ENCODE peak calls at places on chromosomes 11 and 22, in nine cellular contexts. Z is uterus, G is lower lobe of right lung, H is ovary, D is PC-9, Y is cardiac muscle cell, N is glutamatergic neuron, P is HFFc6, W is GM12865. A is an unnamed sample.

GRCh38 chr22:20424937-20425587 is 12.6 kb downstream of the SCARF2 start:
- DNase-seq in Z (peak), G (no peak), H (no peak), D (no peak), Y (no peak), N (peak), P (no peak), W (no peak), A (no peak)

GRCh38 chr11:106344392-106344791 is 266.9 kb downstream of the AASDHPPT start:
- DNase-seq in Z (no peak), G (no peak), H (no peak), D (no peak), Y (peak), N (no peak), P (peak), W (no peak), A (no peak)

GRCh38 chr11:2103666-2104523 is 35.3 kb downstream of the IGF2 start:
- DNase-seq in Z (peak), G (peak), H (no peak), D (no peak), Y (no peak), N (no peak), P (no peak), W (no peak), A (no peak)

GRCh38 chr11:83528225-83528624 is 242.1 kb upstream of the CCDC90B start:
- DNase-seq in Z (no peak), G (no peak), H (no peak), D (no peak), Y (no peak), N (no peak), P (no peak), W (no peak), A (no peak)

GRCh38 chr11:57303280-57303989 is 21.3 kb downstream of the TNKS1BP1 start:
- DNase-seq in Z (no peak), G (peak), H (no peak), D (no peak), Y (no peak), N (peak), P (no peak), W (no peak), A (no peak)

GRCh38 chr11:73382747-73383146 is 6.5 kb downstream of the RELT start:
- DNase-seq in Z (no peak), G (no peak), H (no peak), D (no peak), Y (no peak), N (no peak), P (no peak), W (no peak), A (no peak)

GRCh38 chr22:19122143-19122751 is at the start of gene DGCR2:
- DNase-seq in Z (peak), G (peak), H (peak), D (peak), Y (peak), N (peak), P (peak), W (peak), A (peak)

GRCh38 chr11:132496341-132496740 is 1036.0 kb downstream of the OPCML start:
- DNase-seq in Z (no peak), G (no peak), H (no peak), D (no peak), Y (peak), N (no peak), P (no peak), W (no peak), A (no peak)

GRCh38 chr22:27999876-28000275 is 80.8 kb upstream of the PITPNB start:
- DNase-seq in Z (no peak), G (peak), H (no peak), D (no peak), Y (no peak), N (no peak), P (no peak), W (no peak), A (no peak)

GRCh38 chr11:8318536-8318935 is 54.9 kb upstream of the LMO1 start:
- DNase-seq in Z (no peak), G (no peak), H (no peak), D (no peak), Y (peak), N (peak), P (no peak), W (no peak), A (no peak)

GRCh38 chr11:126072821-126073594 is 10.3 kb upstream of the CDON start:
- DNase-seq in Z (no peak), G (no peak), H (no peak), D (no peak), Y (no peak), N (no peak), P (no peak), W (no peak), A (no peak)

GRCh38 chr22:24599514-24599913 is 3.5 kb upstream of the GGT1 start:
- DNase-seq in Z (no peak), G (no peak), H (no peak), D (no peak), Y (no peak), N (no peak), P (no peak), W (no peak), A (no peak)

GRCh38 chr22:32082331-32082730 is 39.3 kb downstream of the SLC5A1 start:
- DNase-seq in Z (no peak), G (no peak), H (no peak), D (no peak), Y (no peak), N (no peak), P (no peak), W (no peak), A (no peak)

GRCh38 chr11:46514370-46514769 is 79.5 kb downstream of the AMBRA1 start:
- DNase-seq in Z (no peak), G (no peak), H (no peak), D (no peak), Y (no peak), N (no peak), P (no peak), W (no peak), A (no peak)

GRCh38 chr11:60887531-60887930 is 18.9 kb downstream of the PRPF19 start:
- DNase-seq in Z (peak), G (no peak), H (no peak), D (no peak), Y (peak), N (peak), P (peak), W (peak), A (peak)

GRCh38 chr11:66313321-66314185 is 3.3 kb downstream of the CD248 start:
- DNase-seq in Z (peak), G (peak), H (no peak), D (no peak), Y (peak), N (no peak), P (no peak), W (no peak), A (no peak)

GRCh38 chr11:63277345-63277943 is 34.0 kb upstream of the SLC22A25 start:
- DNase-seq in Z (no peak), G (no peak), H (no peak), D (no peak), Y (no peak), N (no peak), P (no peak), W (peak), A (no peak)

GRCh38 chr11:133809525-133810178 is 35.7 kb downstream of the SPATA19 start:
- DNase-seq in Z (no peak), G (no peak), H (no peak), D (no peak), Y (peak), N (no peak), P (no peak), W (no peak), A (no peak)

GRCh38 chr22:37010174-37010573 is 9.1 kb downstream of the TST start:
- DNase-seq in Z (no peak), G (no peak), H (no peak), D (no peak), Y (no peak), N (no peak), P (no peak), W (no peak), A (no peak)

GRCh38 chr11:131652231-131652630 is 281.8 kb downstream of the NTM start:
- DNase-seq in Z (no peak), G (no peak), H (no peak), D (no peak), Y (no peak), N (no peak), P (no peak), W (no peak), A (no peak)

GRCh38 chr11:102794382-102794781 is 3.6 kb downstream of the MMP1 start:
- DNase-seq in Z (no peak), G (no peak), H (no peak), D (no peak), Y (peak), N (no peak), P (peak), W (peak), A (peak)

GRCh38 chr22:39528080-39528661 is 4.4 kb downstream of the RPS19BP1 start:
- DNase-seq in Z (no peak), G (peak), H (peak), D (peak), Y (no peak), N (peak), P (peak), W (peak), A (no peak)

GRCh38 chr22:38940985-38941384 is 16.4 kb upstream of the APOBEC3A start:
- DNase-seq in Z (no peak), G (no peak), H (no peak), D (no peak), Y (peak), N (no peak), P (no peak), W (peak), A (no peak)

GRCh38 chr11:110059706-110060430 is 33.3 kb upstream of the ZC3H12C start:
- DNase-seq in Z (no peak), G (no peak), H (no peak), D (no peak), Y (peak), N (no peak), P (no peak), W (no peak), A (no peak)

GRCh38 chr11:9577551-9577950 is 4.1 kb downstream of the WEE1 start:
- DNase-seq in Z (no peak), G (no peak), H (no peak), D (no peak), Y (peak), N (no peak), P (no peak), W (peak), A (no peak)

GRCh38 chr11:47672283-47672730 is 29.9 kb upstream of the MTCH2 start:
- DNase-seq in Z (no peak), G (no peak), H (no peak), D (no peak), Y (no peak), N (no peak), P (no peak), W (no peak), A (no peak)

GRCh38 chr22:29044657-29045176 is 16.9 kb downstream of the C22orf31 start:
- DNase-seq in Z (no peak), G (no peak), H (no peak), D (no peak), Y (peak), N (no peak), P (peak), W (no peak), A (no peak)

GRCh38 chr22:26406118-26406517 is 22.9 kb upstream of the ASPHD2 start:
- DNase-seq in Z (no peak), G (no peak), H (no peak), D (no peak), Y (no peak), N (no peak), P (no peak), W (peak), A (no peak)

GRCh38 chr11:107752954-107753822 is 41.3 kb upstream of the SLN start:
- DNase-seq in Z (no peak), G (no peak), H (no peak), D (no peak), Y (no peak), N (no peak), P (peak), W (no peak), A (no peak)

GRCh38 chr11:2690596-2691354 is 9.0 kb downstream of the KCNQ1OT1 start:
- DNase-seq in Z (peak), G (no peak), H (peak), D (no peak), Y (no peak), N (no peak), P (no peak), W (no peak), A (no peak)

GRCh38 chr11:132715041-132715440 is 817.3 kb downstream of the OPCML start:
- DNase-seq in Z (no peak), G (no peak), H (no peak), D (no peak), Y (peak), N (no peak), P (peak), W (no peak), A (no peak)

DNA sequence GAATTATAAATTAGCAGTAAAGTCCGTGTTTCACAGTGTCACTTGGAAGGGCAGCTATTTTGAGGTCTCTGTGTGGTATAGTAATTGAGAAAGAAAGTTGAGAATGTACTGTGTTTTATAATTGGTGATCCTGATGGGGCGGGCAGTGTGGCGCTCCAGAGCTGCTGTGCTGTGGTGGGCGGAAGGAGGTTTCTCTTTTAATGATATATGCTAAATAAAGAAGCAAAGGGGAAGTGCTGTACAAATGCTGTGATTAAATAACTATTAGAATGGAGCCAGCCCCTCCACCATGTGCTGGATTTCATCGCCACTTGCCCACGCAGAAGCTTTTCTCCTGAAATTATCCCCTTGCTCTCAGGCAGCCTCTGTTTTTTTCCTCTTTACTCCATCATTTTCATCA is 24.6 kb downstream of the ATXN10 start:
- DNase-seq in Z (no peak), G (no peak), H (no peak), D (no peak), Y (no peak), N (no peak), P (no peak), W (peak), A (peak)
- TF ChIP-seq CTCF in Z (no peak), G (no peak), H (no peak), D (no peak), Y (no peak), N (no peak), P (no peak), W (no peak), A (peak)

DNA sequence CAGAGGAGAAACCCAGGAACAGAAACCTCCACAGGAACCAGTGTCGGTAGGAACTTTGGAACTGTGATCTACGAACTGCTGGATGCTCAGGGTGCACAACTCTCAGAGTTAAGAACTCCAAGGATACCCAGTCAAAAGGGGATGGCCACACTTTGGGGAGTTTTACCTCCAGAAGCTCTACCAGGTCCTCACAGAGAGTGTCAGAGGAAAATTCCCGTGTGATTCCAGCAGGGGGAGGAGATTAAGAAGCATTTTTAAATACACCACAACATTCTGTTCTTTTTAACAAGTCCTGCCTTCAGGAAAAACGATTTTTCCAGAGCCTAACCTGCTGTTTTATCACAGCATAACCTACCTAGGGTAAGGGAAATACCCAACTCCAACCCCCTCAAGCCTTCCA is 104.0 kb downstream of the SOX6 start:
- DNase-seq in Z (no peak), G (no peak), H (no peak), D (no peak), Y (peak), N (no peak), P (peak), W (no peak), A (no peak)
- TF ChIP-seq CTCF in Z (no peak), G (no peak), H (no peak), D (peak), Y (peak), N (no peak), P (peak), W (no peak), A (no peak)

GRCh38 chr11:94603587-94603986 is 36.4 kb downstream of the PIWIL4 start:
- DNase-seq in Z (no peak), G (no peak), H (no peak), D (no peak), Y (no peak), N (no peak), P (no peak), W (no peak), A (no peak)

GRCh38 chr11:94599510-94599909 is 32.3 kb downstream of the PIWIL4 start:
- DNase-seq in Z (no peak), G (no peak), H (no peak), D (no peak), Y (no peak), N (no peak), P (no peak), W (no peak), A (no peak)

GRCh38 chr11:94597896-94598295 is 30.7 kb downstream of the PIWIL4 start:
- DNase-seq in Z (no peak), G (no peak), H (no peak), D (no peak), Y (peak), N (no peak), P (no peak), W (peak), A (no peak)

GRCh38 chr11:94604496-94604895 is 37.3 kb downstream of the PIWIL4 start:
- DNase-seq in Z (no peak), G (no peak), H (no peak), D (no peak), Y (no peak), N (no peak), P (no peak), W (no peak), A (no peak)

DNA sequence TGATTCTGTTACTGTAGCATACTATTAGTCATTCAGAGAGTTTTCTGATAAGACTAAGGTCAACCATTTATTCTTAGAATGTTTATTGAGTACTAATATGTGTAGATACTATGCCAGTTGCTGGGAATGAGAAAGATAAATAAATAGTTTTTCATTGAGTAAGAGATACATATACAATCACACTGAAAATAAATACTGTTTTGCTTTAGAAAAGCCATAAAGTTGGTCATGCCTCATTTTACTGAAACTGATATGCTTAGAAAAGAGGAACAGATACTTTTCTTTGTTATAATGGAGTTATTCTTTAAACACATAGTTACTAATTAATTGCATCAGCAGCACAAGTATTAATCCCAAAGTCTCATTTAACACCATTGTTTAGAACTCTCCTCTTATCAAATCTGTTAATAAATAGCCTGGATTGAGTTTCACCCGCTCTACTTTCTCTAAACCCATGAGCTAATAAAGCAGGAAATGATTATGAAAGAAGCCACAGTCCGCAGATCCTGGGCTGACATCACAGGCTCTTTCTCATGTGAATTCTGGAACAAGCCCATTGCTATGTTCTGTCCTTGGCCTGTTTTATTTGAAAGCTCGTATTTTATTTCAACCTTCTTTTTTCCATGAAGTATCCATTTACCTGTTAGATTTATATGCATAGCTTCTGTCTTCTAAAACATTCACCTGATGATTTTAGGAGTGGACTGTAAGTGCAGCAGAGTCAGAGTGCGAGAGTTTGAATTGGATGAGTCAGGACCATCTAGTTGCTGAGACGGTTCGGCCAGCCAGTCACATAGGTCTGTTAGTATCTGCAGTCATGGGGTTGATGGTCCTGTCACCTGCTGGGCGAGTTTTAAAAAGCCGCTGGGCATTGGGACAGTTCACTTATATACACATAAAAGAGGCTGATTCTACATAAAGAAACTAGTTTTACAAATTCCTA is 35.5 kb downstream of the PIWIL4 start:
- DNase-seq in Z (peak), G (peak), H (no peak), D (peak), Y (peak), N (peak), P (peak), W (peak), A (peak)
- TF ChIP-seq CTCF in Z (no peak), G (peak), H (peak), D (peak), Y (peak), N (peak), P (peak), W (peak), A (peak)

GRCh38 chr11:34614334-34615113 is 6.4 kb upstream of the EHF start:
- DNase-seq in Z (no peak), G (no peak), H (no peak), D (no peak), Y (peak), N (no peak), P (no peak), W (peak), A (peak)
- TF ChIP-seq CTCF in Z (no peak), G (no peak), H (no peak), D (no peak), Y (no peak), N (no peak), P (no peak), W (no peak), A (no peak)

GRCh38 chr11:33704240-33705002 is 3.8 kb upstream of the C11orf91 start:
- DNase-seq in Z (no peak), G (no peak), H (no peak), D (no peak), Y (no peak), N (no peak), P (no peak), W (no peak), A (no peak)
- TF ChIP-seq CTCF in Z (no peak), G (no peak), H (no peak), D (peak), Y (no peak), N (peak), P (peak), W (no peak), A (no peak)

GRCh38 chr22:45918455-45919370 is 58.2 kb downstream of the WNT7B start:
- DNase-seq in Z (no peak), G (peak), H (no peak), D (peak), Y (peak), N (no peak), P (no peak), W (no peak), A (no peak)
- TF ChIP-seq CTCF in Z (no peak), G (no peak), H (no peak), D (no peak), Y (no peak), N (no peak), P (no peak), W (no peak), A (no peak)

GRCh38 chr11:129278586-129279319 is 86.6 kb upstream of the ARHGAP32 start:
- DNase-seq in Z (no peak), G (peak), H (peak), D (peak), Y (peak), N (peak), P (no peak), W (no peak), A (no peak)
- TF ChIP-seq CTCF in Z (no peak), G (no peak), H (no peak), D (no peak), Y (no peak), N (no peak), P (peak), W (no peak), A (no peak)